ENCODE peak calls at places on chromosomes 4 and X, in eight cellular contexts. O is lung; K is ovary; S is right atrium auricular region; A is CD8-positive, alpha-beta T cell; R is endodermal cell; E is suprapubic skin; N is fibroblast of lung. P is an unnamed sample.

GRCh38 chr4:145694929-145695328 is 15.0 kb downstream of the C4orf51 start:
- DNase-seq in O (no peak), E (no peak), R (no peak), S (no peak), A (no peak), N (peak; percentile 8), K (no peak), P (no peak)

GRCh38 chr4:56127698-56128097 is 179.0 kb downstream of the CEP135 start:
- DNase-seq in S (no peak), K (no peak), O (no peak), A (no peak), N (peak; percentile 41), E (no peak), R (no peak), P (no peak)

GRCh38 chr4:16582526-16582925 is 315.9 kb downstream of the LDB2 start:
- DNase-seq in N (no peak), O (no peak), R (peak; percentile 88), S (no peak), E (no peak), K (no peak), A (no peak), P (no peak)

GRCh38 chrX:43676960-43677582 is 21.0 kb downstream of the MAOA start:
- DNase-seq in O (no peak), K (no peak), R (no peak), A (no peak), N (no peak), E (no peak), S (no peak), P (no peak)

GRCh38 chr4:54439831-54440243 is 210.7 kb downstream of the PDGFRA start:
- DNase-seq in E (peak; percentile 60), S (peak; percentile 68), R (no peak), N (peak; percentile 58), K (peak; percentile 17), A (no peak), O (peak; percentile 44), P (no peak)

GRCh38 chr4:152360045-152360410 is 175.9 kb downstream of the FBXW7 start:
- DNase-seq in K (no peak), E (no peak), N (peak; percentile 45), S (no peak), A (no peak), O (no peak), R (no peak), P (peak; percentile 62)

GRCh38 chr4:146407669-146408084 is 114.1 kb downstream of the SLC10A7 start:
- DNase-seq in K (no peak), S (no peak), E (no peak), O (no peak), N (peak; percentile 36), A (no peak), R (no peak), P (peak; percentile 66)

GRCh38 chr4:22115262-22115661 is 166.7 kb upstream of the KCNIP4 start:
- DNase-seq in E (no peak), O (no peak), S (no peak), R (no peak), A (no peak), N (no peak), K (no peak), P (no peak)

GRCh38 chr4:111839186-111839585 is 306.1 kb upstream of the FAM241A start:
- DNase-seq in K (no peak), S (no peak), A (no peak), O (no peak), N (no peak), R (no peak), E (no peak), P (no peak)

GRCh38 chr4:1399508-1400190 is 6.6 kb downstream of the NKX1-1 start:
- DNase-seq in O (no peak), R (no peak), N (no peak), A (no peak), S (no peak), K (no peak), E (no peak), P (no peak)

GRCh38 chr4:76192221-76192620 is 21.4 kb downstream of the SCARB2 start:
- DNase-seq in R (no peak), O (no peak), S (no peak), N (no peak), A (no peak), K (no peak), E (no peak), P (no peak)

GRCh38 chr4:2793578-2793919 is 664 bp downstream of the SH3BP2 start:
- DNase-seq in K (peak; percentile 42), E (peak; percentile 82), N (peak; percentile 50), O (no peak), R (peak; percentile 69), S (no peak), A (no peak), P (peak; percentile 60)

GRCh38 chrX:69285401-69285871 is 120.2 kb upstream of the PJA1 start:
- DNase-seq in E (no peak), R (peak; percentile 53), S (no peak), O (no peak), N (no peak), K (peak; percentile 84), A (no peak), P (peak; percentile 33)

GRCh38 chrX:24219320-24219719 is 69.8 kb downstream of the ZFX start:
- DNase-seq in N (no peak), O (no peak), K (no peak), S (no peak), E (no peak), A (no peak), R (no peak), P (no peak)

GRCh38 chr4:40206421-40206820 is 9.6 kb downstream of the RHOH start:
- DNase-seq in R (no peak), S (no peak), E (no peak), K (no peak), N (no peak), O (no peak), A (no peak), P (no peak)

DNA sequence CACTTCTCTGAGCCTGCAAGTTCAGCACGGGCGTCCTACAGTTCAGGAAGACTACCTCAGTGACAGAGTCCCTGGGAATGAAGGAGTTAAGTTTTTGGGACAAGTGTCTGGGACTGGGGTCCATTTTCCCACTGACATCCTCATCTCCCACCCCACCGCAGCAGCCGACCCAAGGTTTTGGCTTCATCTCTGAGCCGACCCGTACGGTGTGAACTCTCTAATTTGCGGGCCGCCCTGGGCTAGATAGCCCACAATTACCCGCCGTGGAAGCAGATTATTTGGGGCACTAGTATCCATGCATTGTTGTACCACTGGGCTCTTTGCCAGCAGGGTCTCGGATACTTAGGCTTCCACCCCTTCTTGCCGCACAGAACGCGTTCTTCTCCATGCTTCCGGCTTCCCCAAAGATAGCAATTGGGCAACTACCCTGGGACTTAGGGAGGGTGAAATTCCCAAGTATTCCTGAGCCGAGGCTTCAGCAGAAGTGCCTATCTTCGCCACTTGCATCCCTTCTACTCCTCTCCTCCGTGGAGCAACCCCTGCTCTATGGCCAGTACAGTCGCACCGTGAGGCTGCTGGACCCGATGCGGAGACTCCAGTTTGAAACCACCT is 2.4 kb downstream of the IL1RAPL2 start:
- DNase-seq in E (no peak), A (no peak), K (no peak), S (no peak), N (no peak), O (no peak), R (peak; percentile 42), P (no peak)
- H3K27me3 ChIP-seq in E (peaks cover 37% of the 10 kb centered on the region), A (no peaks in the 10 kb centered on the region), K (no peaks in the 10 kb centered on the region), S (peaks cover 2% of the 10 kb centered on the region), N (peaks cover 6% of the 10 kb centered on the region), O (peaks cover 9% of the 10 kb centered on the region), R (peaks cover 66% of the 10 kb centered on the region), P (peaks cover 18% of the 10 kb centered on the region)

DNA sequence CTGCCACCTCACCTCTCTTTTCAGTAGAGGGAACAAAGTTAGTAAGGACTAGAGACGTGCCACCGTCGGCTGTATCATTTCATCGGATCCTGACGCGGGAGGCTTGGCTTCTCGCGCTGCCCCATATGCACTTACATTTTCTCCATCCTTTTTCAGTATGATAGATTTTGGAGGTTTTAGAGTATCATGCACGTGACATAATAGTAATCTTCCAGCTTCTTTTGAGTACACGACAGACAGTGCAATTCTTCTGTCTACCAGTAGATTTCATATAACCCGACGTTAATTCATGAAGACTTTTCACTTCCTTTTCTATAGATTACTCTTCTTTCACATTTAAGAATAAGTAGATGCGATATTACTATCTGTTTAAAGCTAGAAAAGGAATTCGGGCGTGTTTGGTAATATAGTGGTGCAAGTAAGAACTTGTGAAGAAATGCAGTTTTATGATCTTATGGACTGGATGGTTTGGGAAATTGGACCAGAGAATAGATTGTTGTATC is 995 bp downstream of the CDS1 start:
- DNase-seq in O (no peak), E (no peak), K (no peak), N (no peak), S (no peak), R (no peak), A (no peak), P (peak; percentile 37)
- TF ChIP-seq CTCF in O (no peak), E (no peak), K (peak; percentile 29), N (no peak), S (no peak), R (no peak), A (peak; percentile 23), P (no peak)

GRCh38 chrX:150483576-150483975 is 84.8 kb upstream of the MTM1 start:
- DNase-seq in S (no peak), O (no peak), K (no peak), A (no peak), N (no peak), R (no peak), E (no peak), P (no peak)
- H3K27me3 ChIP-seq in S (no peaks in the 10 kb centered on the region), O (no peaks in the 10 kb centered on the region), K (no peaks in the 10 kb centered on the region), A (no peaks in the 10 kb centered on the region), N (no peaks in the 10 kb centered on the region), R (no peaks in the 10 kb centered on the region), E (no peaks in the 10 kb centered on the region), P (no peaks in the 10 kb centered on the region)

DNA sequence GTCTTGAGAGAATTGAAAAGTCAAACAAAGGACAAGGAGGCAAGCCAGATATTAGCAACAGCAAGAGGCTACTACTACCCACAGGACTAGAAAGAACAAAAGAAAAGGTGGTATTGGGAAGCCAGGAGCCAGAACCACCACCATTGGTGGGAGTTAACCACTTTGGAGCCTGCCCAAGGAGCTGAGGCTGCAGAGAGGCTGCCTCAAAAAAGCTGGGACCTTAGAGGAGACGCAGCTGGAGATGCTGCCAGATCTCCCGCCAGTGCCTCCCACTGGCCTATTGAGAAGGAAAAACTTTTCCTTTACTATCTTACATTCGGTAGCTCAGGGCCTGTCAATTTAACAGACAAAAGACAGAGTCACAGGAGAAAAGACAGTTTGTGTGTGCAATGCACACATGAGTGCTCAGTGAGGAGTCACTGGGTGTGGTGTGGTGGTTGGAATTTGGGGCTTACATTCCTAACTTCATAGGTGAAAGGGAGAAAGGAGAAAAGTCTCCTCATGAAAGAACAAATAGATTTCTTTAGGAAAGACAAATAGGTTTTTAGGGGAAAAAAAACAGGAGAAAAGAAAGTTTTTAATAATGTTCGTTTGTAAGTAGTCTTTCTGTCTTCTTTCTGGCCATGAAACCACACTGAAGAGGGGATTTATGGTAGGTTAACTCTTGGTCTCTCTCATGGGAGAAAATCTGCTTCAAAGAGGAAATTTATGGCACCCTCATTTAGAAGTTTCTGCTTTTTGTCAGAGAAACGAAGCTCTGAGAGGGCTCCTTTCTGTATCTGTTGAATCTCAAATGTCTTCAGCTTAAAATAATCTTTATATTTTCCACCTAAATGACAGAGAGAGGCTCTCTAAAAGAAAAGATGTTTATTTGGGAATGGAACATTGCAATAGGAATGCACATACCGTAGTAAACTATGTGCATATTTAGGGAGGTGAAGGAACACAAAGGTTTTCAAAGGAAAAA is 52.6 kb upstream of the HPSE start:
- DNase-seq in O (no peak), S (no peak), K (no peak), R (peak; percentile 61), E (no peak), A (no peak), N (peak; percentile 13), P (peak; percentile 44)
- TF ChIP-seq CTCF in O (no peak), S (no peak), K (no peak), R (peak; percentile 16), E (no peak), A (no peak), N (no peak), P (no peak)

GRCh38 chr4:123673971-123674370 is 277.4 kb downstream of the SPRY1 start:
- DNase-seq in O (no peak), N (peak; percentile 91), E (no peak), S (no peak), K (no peak), R (no peak), A (no peak), P (peak; percentile 12)
- H3K27me3 ChIP-seq in O (no peaks in the 10 kb centered on the region), N (no peaks in the 10 kb centered on the region), E (no peaks in the 10 kb centered on the region), S (no peaks in the 10 kb centered on the region), K (no peaks in the 10 kb centered on the region), R (no peaks in the 10 kb centered on the region), A (no peaks in the 10 kb centered on the region), P (no peaks in the 10 kb centered on the region)

P was measured in bronchial epithelial cell.